ENCODE peak calls at places on chromosomes 6 and 20, in nine cellular contexts. K is sigmoid colon, Y is prostate gland, A is thyroid gland, G is stomach, S is A549, U is heart left ventricle, H is breast epithelium, T is spleen. N is an unnamed sample. For H3K4me1, the result is how much of the 10 kb centered on the place peaks cover.

GRCh38 chr6:41453232-41453631 is 92.9 kb upstream of the FOXP4 start:
- DNase-seq in H (no peak), Y (no peak), S (no peak), G (no peak), K (no peak), A (no peak), T (peak), U (no peak), N (no peak)

GRCh38 chr6:133047706-133048105 is 193.5 kb upstream of the EYA4 start:
- DNase-seq in T (no peak), G (no peak), S (no peak), K (no peak), A (no peak), U (no peak), H (no peak), Y (no peak), N (no peak)

GRCh38 chr6:128188678-128189077 is 287.8 kb upstream of the THEMIS start:
- DNase-seq in Y (no peak), T (no peak), S (no peak), A (no peak), G (no peak), U (no peak), H (no peak), K (no peak), N (no peak)

GRCh38 chr6:149451361-149452061 is 33.3 kb downstream of the ZC3H12D start:
- DNase-seq in U (no peak), Y (no peak), T (peak), A (peak), K (no peak), G (no peak), H (no peak), S (no peak), N (no peak)

GRCh38 chr20:1838479-1839279 is 56.5 kb upstream of the SIRPA start:
- DNase-seq in G (no peak), U (no peak), S (no peak), H (no peak), A (no peak), Y (no peak), T (no peak), K (no peak), N (no peak)

GRCh38 chr20:21632031-21632430 is 73.4 kb upstream of the PAX1 start:
- DNase-seq in K (no peak), U (no peak), Y (no peak), T (no peak), A (no peak), G (no peak), H (no peak), S (no peak), N (no peak)

GRCh38 chr6:110357696-110358535 is at the start of gene METTL24:
- DNase-seq in T (no peak), G (peak), A (peak), K (no peak), Y (no peak), H (no peak), U (no peak), S (peak), N (no peak)

GRCh38 chr6:52415917-52416628 is 4.1 kb upstream of the EFHC1 start:
- DNase-seq in A (no peak), Y (no peak), G (no peak), T (no peak), U (no peak), S (no peak), H (no peak), K (no peak), N (no peak)

DNA sequence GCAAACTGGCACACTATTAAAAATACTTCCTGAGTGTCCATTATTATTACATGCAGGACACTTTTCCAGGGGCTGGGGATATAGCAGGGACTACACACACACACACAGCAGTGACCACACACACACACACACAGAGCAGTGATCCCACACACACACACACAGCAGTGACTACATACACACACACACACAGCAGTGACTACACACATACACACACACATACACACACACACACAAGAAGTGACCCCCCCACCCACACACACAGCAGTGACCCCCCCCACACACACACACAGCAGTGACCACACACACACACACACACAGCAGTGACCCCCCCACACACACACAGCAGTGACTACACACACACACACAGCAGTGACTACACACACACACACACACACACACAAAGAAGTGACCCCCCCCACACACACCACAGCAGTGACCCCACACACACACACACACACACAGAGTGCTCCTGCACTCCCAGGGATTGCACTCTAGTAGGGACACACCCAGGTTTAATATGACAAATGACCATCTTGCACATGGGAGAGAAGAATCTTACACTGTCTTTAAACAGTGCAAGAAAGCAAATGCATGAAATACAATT is 115.5 kb downstream of the IRF4 start:
- DNase-seq in K (no peak), A (no peak), S (no peak), H (no peak), U (no peak), G (no peak), Y (no peak), T (no peak), N (no peak)
- H3K4me1 ChIP-seq in K (under half), A (under half), S (under half), H (under half), U (under half), G (under half), Y (under half), T (under half), N (under half)

GRCh38 chr6:15621203-15622044 is 41.4 kb downstream of the DTNBP1 start:
- DNase-seq in H (no peak), K (peak), G (peak), A (peak), S (no peak), T (peak), Y (no peak), U (peak), N (no peak)
- TF ChIP-seq POLR2A in H (no peak), K (no peak), G (no peak), A (no peak), S (no peak), T (no peak), Y (no peak), U (no peak), N (no peak)

GRCh38 chr20:50915424-50915823 is 15.8 kb downstream of the ADNP start:
- DNase-seq in A (no peak), G (no peak), T (no peak), U (no peak), H (no peak), S (no peak), K (no peak), Y (no peak), N (no peak)

GRCh38 chr20:50918403-50918802 is 12.8 kb downstream of the ADNP start:
- DNase-seq in H (no peak), T (no peak), Y (no peak), G (no peak), K (no peak), S (no peak), U (no peak), A (no peak), N (no peak)

GRCh38 chr20:50919567-50919966 is 11.7 kb downstream of the ADNP start:
- DNase-seq in S (no peak), G (peak), H (no peak), U (no peak), T (no peak), Y (peak), A (peak), K (peak), N (no peak)

GRCh38 chr20:50916257-50916656 is 15.0 kb downstream of the ADNP start:
- DNase-seq in A (no peak), H (no peak), K (no peak), T (no peak), G (no peak), Y (peak), S (no peak), U (no peak), N (no peak)

DNA sequence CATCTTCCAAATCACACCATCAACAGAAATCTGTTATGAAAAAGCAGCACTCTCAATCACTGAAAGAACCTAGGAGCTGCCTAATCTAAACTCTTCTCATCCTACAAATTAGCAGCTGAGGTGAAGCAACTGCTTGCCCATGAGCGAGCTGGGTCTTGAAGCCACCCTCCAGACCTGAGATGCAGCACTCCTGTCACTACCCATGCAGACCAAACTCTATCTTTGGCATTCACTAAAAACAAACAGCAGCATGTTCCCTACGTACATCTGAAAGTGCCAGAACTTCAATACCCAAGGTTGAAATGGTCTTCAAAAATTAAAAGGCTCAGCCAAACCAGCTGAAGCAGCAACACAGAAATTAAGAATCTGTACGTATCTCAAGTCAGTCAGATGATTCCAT is 14.3 kb downstream of the ADNP start:
- DNase-seq in T (no peak), S (no peak), G (no peak), Y (no peak), U (no peak), A (peak), H (no peak), K (no peak), N (no peak)
- H3K4me3 ChIP-seq in T (no peak), S (no peak), G (no peak), Y (no peak), U (no peak), A (no peak), H (no peak), K (no peak), N (no peak)

GRCh38 chr6:87918461-87918941 is 129.1 kb upstream of the SPACA1 start:
- DNase-seq in K (no peak), Y (no peak), U (no peak), G (no peak), S (no peak), T (no peak), H (no peak), A (no peak), N (no peak)

GRCh38 chr6:87920245-87920644 is 127.4 kb upstream of the SPACA1 start:
- DNase-seq in K (no peak), A (no peak), H (no peak), U (no peak), T (no peak), S (no peak), G (no peak), Y (no peak), N (no peak)

GRCh38 chr6:87919416-87919815 is 128.2 kb upstream of the SPACA1 start:
- DNase-seq in H (no peak), S (no peak), K (no peak), A (no peak), U (no peak), T (no peak), G (no peak), Y (no peak), N (no peak)

GRCh38 chr6:87917861-87918260 is 129.8 kb upstream of the SPACA1 start:
- DNase-seq in A (no peak), T (no peak), Y (no peak), K (no peak), H (no peak), U (no peak), S (no peak), G (no peak), N (no peak)

DNA sequence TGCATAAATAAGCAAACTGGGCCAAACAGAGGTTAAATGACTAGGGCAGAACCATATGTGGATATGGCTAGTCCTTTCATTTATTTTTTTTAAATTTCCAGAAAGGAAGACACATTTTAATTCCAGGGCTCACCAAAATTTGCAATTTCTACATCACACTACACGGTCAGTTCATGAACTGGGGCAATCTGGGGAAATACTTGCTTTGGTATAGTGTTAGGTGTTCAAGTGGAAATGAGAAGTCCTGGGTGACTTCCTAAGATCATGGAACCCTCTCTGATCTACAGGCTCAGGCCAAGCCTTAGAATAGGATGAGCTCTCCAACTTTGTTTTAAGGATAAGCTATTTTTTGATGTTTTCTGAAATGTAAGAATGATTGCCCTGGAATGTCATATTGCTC is 128.6 kb upstream of the SPACA1 start:
- DNase-seq in S (no peak), H (no peak), Y (no peak), K (no peak), A (no peak), G (no peak), T (no peak), U (no peak), N (no peak)
- H3K4me1 ChIP-seq in S (under half), H (under half), Y (under half), K (under half), A (under half), G (under half), T (under half), U (under half), N (under half)

DNA sequence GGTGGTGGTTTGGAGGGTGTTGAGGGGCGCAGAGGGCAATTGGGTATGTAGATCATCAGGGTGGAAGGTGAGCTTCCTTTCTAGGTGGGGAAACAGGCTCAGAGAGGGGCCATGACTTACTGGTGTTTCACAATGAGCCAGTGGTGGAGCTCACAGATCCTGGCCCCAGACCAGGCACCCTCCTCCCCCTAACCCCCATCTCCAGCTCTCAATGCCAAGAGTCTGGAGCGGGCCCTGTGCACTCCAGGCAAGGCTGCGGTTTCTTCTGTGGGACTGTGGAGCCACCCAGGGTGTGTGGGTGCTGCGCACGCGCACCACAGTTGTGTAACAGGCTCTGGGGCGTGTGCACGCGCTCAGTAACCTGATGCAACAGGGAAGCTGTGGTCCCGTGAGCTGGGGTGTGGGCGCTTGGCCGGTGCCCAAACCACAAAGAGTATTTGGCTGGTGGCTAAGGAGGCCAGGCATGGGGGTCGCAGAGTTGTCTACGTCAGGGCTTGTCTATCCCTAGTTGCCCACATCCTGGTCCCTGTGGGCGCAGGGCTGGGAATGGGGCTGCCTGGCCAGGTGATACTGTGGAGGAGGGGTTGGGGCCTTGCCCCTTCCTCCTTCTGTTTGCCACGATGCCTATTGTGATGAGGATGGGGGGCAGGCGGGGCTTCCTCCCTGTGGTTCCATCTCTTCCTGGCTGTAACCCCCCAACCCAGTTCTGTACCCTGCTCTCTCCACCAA is 37.5 kb upstream of the MRPS18A start:
- DNase-seq in K (peak), G (peak), A (peak), U (peak), T (peak), S (no peak), Y (peak), H (peak), N (no peak)
- TF ChIP-seq POLR2A in K (peak), G (no peak), A (no peak), U (no peak), T (no peak), S (no peak), Y (peak), H (no peak), N (no peak)

GRCh38 chr20:7178004-7178403 is 410.5 kb downstream of the BMP2 start:
- DNase-seq in G (no peak), H (no peak), S (no peak), U (no peak), A (no peak), T (no peak), Y (no peak), K (no peak), N (no peak)

GRCh38 chr20:7174554-7174953 is 407.1 kb downstream of the BMP2 start:
- DNase-seq in Y (no peak), G (no peak), K (no peak), S (no peak), A (no peak), H (no peak), U (no peak), T (no peak), N (no peak)

DNA sequence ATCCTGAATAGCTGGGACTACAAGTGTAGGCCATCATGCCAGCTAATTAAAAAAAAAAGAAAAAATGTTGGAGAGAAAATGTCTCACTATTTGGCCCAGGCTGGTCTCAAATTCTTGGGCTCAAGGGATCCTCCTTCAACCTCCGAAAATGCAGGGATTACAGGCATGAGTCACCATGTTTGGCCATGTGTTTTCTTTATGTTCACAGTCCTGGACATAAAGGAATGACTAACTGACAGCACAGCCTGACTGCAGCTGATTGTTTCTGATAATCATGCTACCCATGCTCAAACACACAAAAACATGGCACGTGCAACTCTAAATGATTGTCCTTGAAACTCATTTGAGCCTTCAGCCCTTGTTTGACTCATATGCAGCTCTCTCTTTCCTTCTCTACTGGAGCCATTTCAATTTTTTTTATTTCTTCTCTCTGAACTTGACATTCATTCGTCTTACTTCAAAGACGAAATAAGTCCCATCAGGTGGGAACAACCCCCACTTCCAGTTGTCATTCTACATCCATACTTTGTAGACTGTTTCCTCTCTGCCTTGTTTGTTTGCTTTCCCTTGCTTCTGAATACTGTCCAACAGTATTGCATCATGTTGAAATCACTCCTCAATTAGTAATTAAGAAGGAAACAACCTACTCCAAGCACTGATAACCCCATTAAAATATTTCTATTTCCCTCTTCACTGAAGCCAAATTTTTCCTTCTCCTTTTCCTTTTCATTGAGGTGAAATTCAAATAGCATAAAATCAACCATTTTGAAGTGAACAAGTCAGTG is 413.0 kb downstream of the BMP2 start:
- DNase-seq in K (no peak), U (no peak), T (no peak), A (no peak), G (no peak), S (no peak), Y (no peak), H (no peak), N (no peak)
- H3K4me3 ChIP-seq in K (no peak), U (no peak), T (no peak), A (no peak), G (no peak), S (no peak), Y (no peak), H (no peak), N (no peak)

DNA sequence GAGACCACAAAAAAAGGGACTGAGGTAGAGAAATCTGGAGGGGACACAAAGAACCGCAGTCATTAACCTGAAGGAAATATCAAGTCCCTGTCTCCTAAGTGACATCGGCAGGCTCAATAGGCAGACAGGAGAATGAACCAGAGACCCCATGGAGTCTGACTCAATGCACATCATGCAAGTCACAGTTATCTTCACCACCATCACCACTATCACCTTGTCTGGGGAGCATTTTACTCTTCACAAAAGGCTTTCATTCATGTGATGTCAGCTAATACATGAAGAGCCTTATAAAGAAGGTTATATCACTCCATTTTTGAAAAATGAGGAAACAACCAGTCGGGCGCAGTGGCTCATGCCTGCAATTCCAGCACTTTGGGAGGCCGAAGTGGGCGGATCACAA is 4.4 kb downstream of the TAP1 start:
- DNase-seq in H (peak), K (no peak), T (no peak), S (no peak), Y (no peak), G (no peak), A (no peak), U (no peak), N (no peak)
- H3K4me1 ChIP-seq in H (under half), K (under half), T (half or more), S (under half), Y (under half), G (half or more), A (under half), U (under half), N (under half)

N was measured in vagina.